ENCODE peak calls at places on chromosomes 4 and X, in eight cellular contexts. K is esophagus squamous epithelium, H is SJCRH30, A is fibroblast of lung, P is ovary, S is H9, E is heart right ventricle, F is breast epithelium. W is an unnamed sample.
A peak's percentile ranks its signal among the peaks of the same experiment; 100 is the strongest.

GRCh38 chr4:108651068-108651794 is 832 bp downstream of the OSTC start:
- DNase-seq in K (no peak), H (no peak), A (peak; percentile 73), P (no peak), S (no peak), E (no peak), F (no peak), W (no peak)

GRCh38 chr4:148216866-148217814 is 225.1 kb downstream of the NR3C2 start:
- DNase-seq in K (no peak), H (no peak), A (peak; percentile 3), P (no peak), S (no peak), E (no peak), F (no peak), W (no peak)

GRCh38 chr4:96036781-96037180 is 196.9 kb downstream of the PDHA2 start:
- DNase-seq in K (no peak), H (no peak), A (no peak), P (no peak), S (no peak), E (no peak), F (no peak), W (no peak)

GRCh38 chr4:7805533-7806079 is 134.1 kb downstream of the AFAP1 start:
- DNase-seq in K (no peak), H (peak; percentile 71), A (peak; percentile 84), P (no peak), S (no peak), E (no peak), F (peak; percentile 88), W (no peak)

GRCh38 chr4:40055873-40056721 is 553 bp upstream of the N4BP2 start:
- DNase-seq in K (peak; percentile 1), H (peak; percentile 80), A (peak; percentile 93), P (peak; percentile 77), S (peak; percentile 74), E (peak; percentile 72), F (peak; percentile 55), W (peak; percentile 38)

GRCh38 chrX:25755179-25755578 is 383.0 kb upstream of the MAGEB18 start:
- DNase-seq in K (no peak), H (no peak), A (no peak), P (no peak), S (no peak), E (no peak), F (no peak), W (no peak)

GRCh38 chr4:184952522-184952921 is 65.8 kb upstream of the HELT start:
- DNase-seq in K (no peak), H (no peak), A (no peak), P (no peak), S (no peak), E (no peak), F (no peak), W (no peak)

GRCh38 chr4:1248262-1249147 is at the start of gene CTBP1:
- DNase-seq in K (no peak), H (peak; percentile 72), A (peak; percentile 84), P (peak; percentile 80), S (peak; percentile 69), E (peak; percentile 86), F (peak; percentile 61), W (peak; percentile 53)

GRCh38 chr4:37661643-37662221 is 24.4 kb downstream of the RELL1 start:
- DNase-seq in K (no peak), H (peak; percentile 95), A (peak; percentile 61), P (no peak), S (no peak), E (no peak), F (no peak), W (no peak)

GRCh38 chrX:35787867-35788266 is 10.3 kb upstream of the MAGEB16 start:
- DNase-seq in K (no peak), H (no peak), A (no peak), P (no peak), S (no peak), E (no peak), F (no peak), W (no peak)

GRCh38 chr4:13523105-13523477 is 21.2 kb downstream of the NKX3-2 start:
- DNase-seq in K (no peak), H (no peak), A (no peak), P (no peak), S (no peak), E (no peak), F (no peak), W (no peak)

GRCh38 chr4:13524504-13525243 is 19.6 kb downstream of the NKX3-2 start:
- DNase-seq in K (no peak), H (no peak), A (no peak), P (no peak), S (no peak), E (no peak), F (no peak), W (no peak)

GRCh38 chr4:13523591-13524503 is 20.5 kb downstream of the NKX3-2 start:
- DNase-seq in K (no peak), H (no peak), A (no peak), P (no peak), S (no peak), E (no peak), F (no peak), W (no peak)

GRCh38 chr4:13521047-13521446 is 23.3 kb downstream of the NKX3-2 start:
- DNase-seq in K (no peak), H (no peak), A (no peak), P (no peak), S (no peak), E (no peak), F (no peak), W (no peak)

DNA sequence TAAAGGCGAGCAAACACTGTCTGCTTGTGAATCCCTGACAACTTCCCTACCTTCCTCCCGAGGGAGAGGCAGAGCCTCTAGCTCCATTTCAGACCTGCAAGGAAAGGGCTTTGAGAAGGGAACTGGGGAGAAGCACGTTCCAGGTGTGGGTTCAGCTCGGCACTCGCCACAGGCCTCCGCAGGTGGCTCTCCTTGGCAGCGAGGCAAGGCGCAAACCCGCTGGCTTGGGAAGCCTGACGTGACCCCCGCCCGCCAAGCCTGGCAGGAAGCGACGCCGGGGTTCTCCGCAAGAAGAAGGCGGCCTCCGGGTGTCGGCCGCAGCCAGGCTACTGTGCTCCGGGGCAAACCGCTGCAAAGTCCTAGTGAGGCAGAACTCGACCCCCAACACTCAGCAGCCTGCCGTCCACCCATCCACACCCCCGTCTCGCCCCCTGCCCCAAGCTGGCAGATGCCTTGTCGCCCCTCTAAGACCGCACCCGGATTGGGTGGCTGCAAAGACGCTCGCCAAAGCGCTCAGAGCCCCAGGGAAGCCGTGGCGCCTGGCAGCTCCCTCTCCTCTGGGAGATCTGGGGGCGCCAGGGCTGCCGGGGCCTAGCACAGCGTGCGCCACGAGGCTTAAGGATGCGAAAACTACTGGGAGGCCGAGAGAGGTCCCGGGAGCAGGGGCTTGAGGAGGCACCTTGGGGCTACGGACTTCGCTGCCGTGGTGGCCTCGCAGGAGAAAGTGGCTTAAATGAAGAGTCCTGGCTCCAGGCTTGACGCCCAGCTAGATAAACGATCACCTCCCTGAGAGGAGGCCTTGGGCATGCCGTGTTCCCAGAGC is 21.8 kb downstream of the NKX3-2 start:
- DNase-seq in K (no peak), H (no peak), A (no peak), P (no peak), S (no peak), E (no peak), F (no peak), W (no peak)
- H3K27me3 ChIP-seq in K (peaks cover 96% of the 10 kb centered on the region), H (no peaks in the 10 kb centered on the region), A (peaks cover 41% of the 10 kb centered on the region), P (no peaks in the 10 kb centered on the region), S (peaks cover 62% of the 10 kb centered on the region), E (peaks cover 100% of the 10 kb centered on the region), F (peaks cover 3% of the 10 kb centered on the region), W (peaks cover 71% of the 10 kb centered on the region)

DNA sequence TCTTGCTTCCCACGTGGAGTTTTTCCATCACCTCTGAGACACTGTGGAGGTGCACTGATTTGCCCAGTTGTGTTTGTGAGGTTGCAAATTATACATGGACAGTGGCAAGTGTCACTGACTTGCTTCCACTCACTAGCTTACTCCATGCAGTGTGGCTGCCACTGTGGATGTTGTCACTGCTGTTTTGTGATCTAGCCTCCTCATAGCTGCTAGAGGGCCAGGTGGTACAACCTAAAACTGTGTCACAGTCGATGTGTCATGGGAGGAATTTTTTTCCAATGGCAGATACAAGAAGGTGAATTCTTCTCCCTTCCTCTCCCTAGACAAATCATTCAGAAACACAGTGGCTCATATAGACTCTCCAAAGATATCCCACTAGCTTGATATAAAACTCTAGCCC is 37.5 kb upstream of the TMPRSS11F start:
- DNase-seq in K (no peak), H (no peak), A (no peak), P (no peak), S (no peak), E (no peak), F (no peak), W (no peak)
- H3K27me3 ChIP-seq in K (no peaks in the 10 kb centered on the region), H (no peaks in the 10 kb centered on the region), A (no peaks in the 10 kb centered on the region), P (no peaks in the 10 kb centered on the region), S (no peaks in the 10 kb centered on the region), E (no peaks in the 10 kb centered on the region), F (no peaks in the 10 kb centered on the region), W (no peaks in the 10 kb centered on the region)

DNA sequence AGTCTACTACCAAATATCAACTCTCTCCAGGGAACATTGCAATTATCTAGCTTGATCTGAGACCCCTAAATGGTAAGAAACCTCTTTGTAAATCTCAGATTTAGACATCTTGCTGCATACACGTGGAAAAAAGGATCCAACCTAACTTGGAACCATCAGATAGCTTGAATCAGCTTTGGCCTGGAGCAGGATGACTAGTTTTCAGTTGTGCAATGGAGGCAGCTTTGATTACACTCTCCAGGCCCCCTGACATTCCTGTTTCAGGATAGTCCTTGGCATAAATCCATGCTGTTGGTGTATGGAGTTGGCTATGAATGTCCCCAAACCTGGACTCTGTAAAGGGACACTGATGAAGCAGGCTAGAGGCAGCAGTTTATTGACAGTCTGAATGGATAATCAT is 1061.9 kb upstream of the TENM3 start:
- DNase-seq in K (no peak), H (no peak), A (no peak), P (no peak), S (no peak), E (no peak), F (no peak), W (no peak)
- H3K27me3 ChIP-seq in K (no peaks in the 10 kb centered on the region), H (no peaks in the 10 kb centered on the region), A (no peaks in the 10 kb centered on the region), P (no peaks in the 10 kb centered on the region), S (no peaks in the 10 kb centered on the region), E (no peaks in the 10 kb centered on the region), F (no peaks in the 10 kb centered on the region), W (no peaks in the 10 kb centered on the region)

GRCh38 chr4:41820473-41820872 is 71.9 kb upstream of the PHOX2B start:
- DNase-seq in K (no peak), H (no peak), A (no peak), P (no peak), S (no peak), E (no peak), F (no peak), W (no peak)

GRCh38 chr4:41822326-41822725 is 73.8 kb upstream of the PHOX2B start:
- DNase-seq in K (no peak), H (no peak), A (no peak), P (no peak), S (no peak), E (no peak), F (no peak), W (no peak)

GRCh38 chr4:41815478-41815877 is 67.0 kb upstream of the PHOX2B start:
- DNase-seq in K (no peak), H (no peak), A (no peak), P (no peak), S (no peak), E (no peak), F (no peak), W (no peak)

GRCh38 chr4:41814565-41814964 is 66.0 kb upstream of the PHOX2B start:
- DNase-seq in K (no peak), H (no peak), A (peak; percentile 27), P (no peak), S (peak; percentile 66), E (peak; percentile 11), F (no peak), W (no peak)

DNA sequence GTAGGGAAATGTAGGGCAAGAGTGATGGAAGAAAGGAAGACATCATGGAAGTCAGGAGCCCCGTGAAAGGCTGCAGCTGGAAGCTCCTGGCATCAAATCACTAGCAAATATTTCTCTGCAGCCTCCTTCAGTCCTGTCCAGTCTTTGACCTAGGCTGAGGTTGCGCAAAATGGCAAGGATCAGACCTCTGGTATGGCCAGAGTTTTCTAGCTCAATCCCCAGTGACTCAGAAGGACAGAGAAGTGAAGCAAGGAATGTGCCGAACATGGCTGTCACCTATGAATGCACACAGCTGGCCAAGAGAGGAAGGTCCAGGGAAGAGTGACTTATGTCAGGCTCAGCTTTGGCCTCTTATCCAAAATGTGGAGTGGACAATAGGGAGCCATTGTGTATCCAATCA is 71.1 kb upstream of the PHOX2B start:
- DNase-seq in K (no peak), H (no peak), A (no peak), P (no peak), S (no peak), E (no peak), F (no peak), W (no peak)
- H3K27me3 ChIP-seq in K (peaks cover 59% of the 10 kb centered on the region), H (peaks cover 4% of the 10 kb centered on the region), A (peaks cover 3% of the 10 kb centered on the region), P (no peaks in the 10 kb centered on the region), S (peaks cover 2% of the 10 kb centered on the region), E (peaks cover 25% of the 10 kb centered on the region), F (no peaks in the 10 kb centered on the region), W (peaks cover 29% of the 10 kb centered on the region)